ENCODE peak calls at places on chromosomes 2 and 18, in ten cellular contexts. A is transverse colon, W is HepG2, N is GM23338, Y is H1, V is GM12891, X is breast epithelium, L is upper lobe of left lung, C is spleen, D is stomach. E is an unnamed sample.

GRCh38 chr18:11696451-11696850 is 7.4 kb downstream of the GNAL start:
- DNase-seq in A (no peak), W (no peak), N (no peak), Y (no peak), V (no peak), X (no peak), L (no peak), C (no peak), D (no peak), E (no peak)

GRCh38 chr2:139162456-139162855 is 382.3 kb upstream of the NXPH2 start:
- DNase-seq in A (no peak), W (no peak), N (no peak), Y (no peak), V (no peak), X (no peak), L (no peak), C (no peak), D (no peak), E (no peak)

GRCh38 chr2:63665091-63665490 is 76.3 kb downstream of the MDH1 start:
- DNase-seq in A (no peak), W (no peak), N (no peak), Y (no peak), V (no peak), X (no peak), L (no peak), C (no peak), D (no peak), E (no peak)

GRCh38 chr2:16257001-16257724 is 316.8 kb downstream of the MYCN start:
- DNase-seq in A (no peak), W (no peak), N (no peak), Y (no peak), V (no peak), X (no peak), L (no peak), C (no peak), D (no peak), E (no peak)

GRCh38 chr2:181459646-181460045 is 2.5 kb downstream of the ITGA4 start:
- DNase-seq in A (no peak), W (no peak), N (no peak), Y (no peak), V (no peak), X (no peak), L (no peak), C (no peak), D (no peak), E (no peak)

GRCh38 chr2:160647967-160648685 is 154.5 kb upstream of the RBMS1 start:
- DNase-seq in A (no peak), W (no peak), N (no peak), Y (no peak), V (no peak), X (peak), L (peak), C (no peak), D (no peak), E (no peak)

GRCh38 chr2:135226961-135227360 is 174.9 kb downstream of the RAB3GAP1 start:
- DNase-seq in A (no peak), W (no peak), N (no peak), Y (no peak), V (no peak), X (no peak), L (no peak), C (no peak), D (no peak), E (no peak)

GRCh38 chr18:62413189-62413588 is 88.1 kb downstream of the TNFRSF11A start:
- DNase-seq in A (no peak), W (no peak), N (no peak), Y (no peak), V (no peak), X (no peak), L (no peak), C (no peak), D (no peak), E (no peak)

GRCh38 chr2:144477281-144477942 is 42.5 kb downstream of the ZEB2 start:
- DNase-seq in A (no peak), W (no peak), N (no peak), Y (no peak), V (no peak), X (no peak), L (no peak), C (no peak), D (no peak), E (no peak)

GRCh38 chr18:45542043-45542442 is 73.2 kb upstream of the SLC14A2 start:
- DNase-seq in A (no peak), W (no peak), N (no peak), Y (no peak), V (no peak), X (no peak), L (no peak), C (no peak), D (no peak), E (no peak)

GRCh38 chr2:100200985-100201384 is 58.6 kb upstream of the AFF3 start:
- DNase-seq in A (no peak), W (no peak), N (no peak), Y (no peak), V (no peak), X (no peak), L (no peak), C (no peak), D (no peak), E (no peak)

GRCh38 chr18:79817607-79817998 is 19.9 kb downstream of the KCNG2 start:
- DNase-seq in A (no peak), W (no peak), N (no peak), Y (no peak), V (no peak), X (peak), L (no peak), C (no peak), D (no peak), E (no peak)

GRCh38 chr2:233248999-233249398 is 2.5 kb upstream of the ATG16L1 start:
- DNase-seq in A (no peak), W (no peak), N (no peak), Y (no peak), V (no peak), X (no peak), L (no peak), C (no peak), D (no peak), E (no peak)

GRCh38 chr2:25276569-25277465 is 64.9 kb downstream of the DNMT3A start:
- DNase-seq in A (peak), W (no peak), N (peak), Y (peak), V (peak), X (peak), L (peak), C (peak), D (peak), E (peak)

GRCh38 chr2:187689372-187689771 is 135.1 kb upstream of the TFPI start:
- DNase-seq in A (no peak), W (no peak), N (no peak), Y (no peak), V (no peak), X (no peak), L (no peak), C (no peak), D (no peak), E (no peak)

GRCh38 chr2:10229462-10230099 is 73.1 kb upstream of the HPCAL1 start:
- DNase-seq in A (no peak), W (no peak), N (no peak), Y (no peak), V (no peak), X (no peak), L (no peak), C (peak), D (no peak), E (no peak)

GRCh38 chr2:25251461-25252273 is 83.3 kb upstream of the POMC start:
- DNase-seq in A (peak), W (peak), N (peak), Y (peak), V (peak), X (peak), L (peak), C (peak), D (peak), E (peak)

DNA sequence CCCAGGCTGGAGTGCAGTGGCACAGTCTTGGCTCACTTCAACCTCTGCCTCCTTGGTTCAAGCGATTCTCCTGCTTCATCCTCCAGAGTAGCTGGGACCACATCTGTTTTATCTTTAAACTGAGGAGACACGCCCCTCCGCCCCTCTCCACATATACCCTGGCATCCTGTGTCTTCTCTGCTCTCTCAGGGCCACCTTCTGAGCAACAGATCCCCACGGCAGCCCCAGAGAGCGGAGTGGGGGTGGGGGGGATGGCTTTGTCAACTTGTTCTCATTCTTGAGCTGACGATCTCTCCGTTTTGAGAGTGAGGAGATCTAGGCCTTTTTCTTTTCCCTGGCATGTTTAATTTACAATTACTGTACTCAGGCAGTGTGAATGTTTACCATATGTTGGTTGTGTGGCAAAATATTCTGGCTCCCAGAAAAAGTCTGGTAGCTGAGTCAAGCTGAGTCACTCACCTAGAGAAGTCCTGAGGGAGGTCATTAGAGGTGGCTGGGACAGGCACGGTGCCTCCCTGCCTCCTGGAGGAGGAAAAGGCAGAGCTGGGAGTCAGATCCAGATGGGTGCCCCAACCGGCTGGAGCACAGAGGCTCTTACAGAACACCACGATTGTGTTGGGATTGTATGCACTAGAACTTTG is 19.5 kb upstream of the ID2 start:
- DNase-seq in A (no peak), W (peak), N (no peak), Y (no peak), V (no peak), X (no peak), L (no peak), C (no peak), D (no peak), E (no peak)
- TF ChIP-seq POLR2AphosphoS5 in A (no peak), W (no peak), N (no peak), Y (no peak), V (no peak), X (no peak), L (no peak), C (no peak), D (no peak), E (no peak)

GRCh38 chr18:54269924-54270844 is 867 bp downstream of the POLI start:
- DNase-seq in A (peak), W (peak), N (peak), Y (peak), V (no peak), X (peak), L (no peak), C (peak), D (peak), E (peak)
- TF ChIP-seq POLR2AphosphoS5 in A (no peak), W (no peak), N (no peak), Y (peak), V (no peak), X (no peak), L (no peak), C (no peak), D (no peak), E (no peak)

DNA sequence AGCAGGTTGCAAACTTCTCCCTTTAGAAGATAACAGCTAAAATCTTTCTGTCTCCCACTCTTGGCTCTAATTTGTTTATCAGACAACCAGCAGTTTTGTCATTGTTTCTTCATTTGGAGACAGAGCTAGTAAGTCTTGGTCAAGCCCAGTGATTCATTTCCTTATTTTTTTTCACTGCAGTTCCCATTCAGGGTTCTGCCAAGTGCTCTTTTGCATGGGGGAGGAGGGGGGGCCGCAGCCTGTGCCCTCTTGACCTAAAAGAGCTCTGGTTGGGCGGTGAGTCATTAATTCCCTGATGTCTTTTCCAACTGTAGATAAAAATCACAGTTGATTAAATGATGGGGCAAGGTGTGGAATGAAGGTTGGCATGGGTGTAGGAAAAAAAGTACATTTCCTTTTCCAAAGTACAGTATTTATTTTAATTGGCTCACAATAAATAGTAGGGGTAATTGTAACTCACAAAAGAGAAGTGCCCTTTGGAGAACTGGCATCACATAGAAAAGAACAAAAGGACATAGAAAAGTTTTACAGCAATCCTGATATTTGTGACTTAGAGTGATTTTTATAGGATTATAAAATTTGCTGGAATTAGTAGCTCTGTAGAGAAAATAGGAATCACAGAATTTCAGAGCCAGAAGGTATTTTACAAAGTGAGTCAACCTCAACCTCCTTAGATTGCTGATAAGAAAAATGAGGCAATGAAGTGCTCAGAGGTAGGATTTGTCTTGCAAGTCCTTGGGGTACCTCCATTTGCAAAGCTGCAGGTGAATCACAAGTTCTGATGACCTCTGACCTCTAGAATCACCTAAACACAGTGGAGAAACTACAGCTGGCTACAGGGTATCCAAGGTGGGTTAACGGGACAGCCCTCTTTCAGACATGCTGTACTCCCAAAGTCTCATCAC is 133.5 kb downstream of the SOCS6 start:
- DNase-seq in A (peak), W (peak), N (no peak), Y (no peak), V (no peak), X (peak), L (no peak), C (no peak), D (peak), E (no peak)
- TF ChIP-seq POLR2AphosphoS5 in A (peak), W (no peak), N (no peak), Y (no peak), V (no peak), X (no peak), L (peak), C (no peak), D (no peak), E (no peak)

GRCh38 chr18:5144629-5145028 is 52.4 kb downstream of the AKAIN1 start:
- DNase-seq in A (no peak), W (no peak), N (no peak), Y (no peak), V (no peak), X (no peak), L (no peak), C (no peak), D (no peak), E (no peak)

GRCh38 chr18:5146093-5146492 is 51.0 kb downstream of the AKAIN1 start:
- DNase-seq in A (no peak), W (no peak), N (no peak), Y (no peak), V (no peak), X (no peak), L (no peak), C (no peak), D (no peak), E (no peak)

GRCh38 chr18:5142131-5142530 is 54.9 kb downstream of the AKAIN1 start:
- DNase-seq in A (no peak), W (no peak), N (no peak), Y (no peak), V (no peak), X (no peak), L (no peak), C (no peak), D (no peak), E (no peak)

GRCh38 chr18:5142859-5143258 is 54.2 kb downstream of the AKAIN1 start:
- DNase-seq in A (no peak), W (no peak), N (no peak), Y (no peak), V (no peak), X (no peak), L (no peak), C (no peak), D (no peak), E (no peak)

DNA sequence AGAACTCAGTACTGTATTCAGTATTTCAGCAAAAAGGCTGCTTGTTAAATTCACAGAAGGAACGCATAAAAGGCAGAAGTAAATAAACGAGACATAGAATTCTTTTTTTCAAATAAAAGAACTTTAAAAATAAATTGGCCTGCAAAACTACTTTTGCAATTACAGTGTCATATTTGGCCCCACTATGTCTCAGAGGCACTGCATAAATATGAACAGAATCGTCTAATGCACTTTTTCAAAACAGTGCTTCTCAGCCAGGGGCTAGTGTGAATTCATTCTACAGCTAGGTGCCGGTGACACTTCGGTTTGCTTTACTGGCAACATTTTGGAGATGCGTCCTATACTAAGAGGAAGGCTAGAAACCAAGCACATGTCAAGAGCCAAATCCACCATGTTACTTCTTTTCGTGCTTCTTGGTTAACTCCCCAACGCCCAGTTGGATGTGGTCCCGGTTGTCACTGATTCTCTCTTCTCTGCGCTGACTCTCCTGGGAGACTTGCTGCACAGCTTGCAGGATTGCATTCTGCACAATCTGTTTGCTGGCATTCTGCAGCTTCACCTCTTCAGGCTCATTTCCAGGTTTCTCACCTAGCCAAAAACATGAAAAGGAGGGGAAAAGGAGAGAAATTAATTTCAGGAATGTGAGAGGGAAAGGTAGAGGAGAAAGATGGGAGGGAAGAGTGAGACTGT is 51.7 kb downstream of the AKAIN1 start:
- DNase-seq in A (no peak), W (no peak), N (no peak), Y (no peak), V (no peak), X (no peak), L (no peak), C (no peak), D (no peak), E (no peak)
- TF ChIP-seq POLR2AphosphoS5 in A (no peak), W (no peak), N (no peak), Y (no peak), V (no peak), X (no peak), L (no peak), C (no peak), D (no peak), E (no peak)